ENCODE peak calls at places on chromosomes 6 and 20, in ten cellular contexts. U, V, T, W, B, Y, E, Q, M and H are unnamed samples.

GRCh38 chr6:52595000-52595795 is 18.3 kb upstream of the TRAM2 start:
- DNase-seq in E (no peak), Y (peak; percentile 82), B (peak; percentile 42), W (no peak), V (no peak), U (no peak), M (no peak), T (no peak), Q (no peak), H (peak; percentile 32)

GRCh38 chr6:83193747-83194582 is 808 bp downstream of the RWDD2A start:
- DNase-seq in B (peak; percentile 36), Y (peak; percentile 21), Q (peak; percentile 15), W (peak; percentile 62), E (no peak), M (peak; percentile 87), V (peak; percentile 44), T (no peak), U (no peak), H (peak; percentile 79)

GRCh38 chr6:89792881-89793280 is 26.7 kb downstream of the MDN1 start:
- DNase-seq in M (no peak), Y (peak; percentile 18), W (no peak), E (no peak), V (peak; percentile 18), B (peak; percentile 8), Q (peak; percentile 52), U (peak; percentile 1), T (no peak), H (no peak)

GRCh38 chr20:21609221-21609620 is 95.4 kb upstream of the NKX2-2 start:
- DNase-seq in W (no peak), T (no peak), Y (peak; percentile 30), M (no peak), Q (no peak), V (no peak), U (no peak), E (no peak), B (no peak), H (no peak)

GRCh38 chr20:54140927-54141566 is 32.7 kb downstream of the CYP24A1 start:
- DNase-seq in B (peak; percentile 94), W (no peak), U (no peak), Y (peak; percentile 81), T (no peak), E (no peak), V (no peak), Q (no peak), M (no peak), H (no peak)

GRCh38 chr20:60066438-60066823 is 108.2 kb downstream of the CDH26 start:
- DNase-seq in Q (no peak), T (no peak), M (no peak), Y (peak; percentile 42), U (no peak), W (no peak), B (no peak), E (no peak), V (no peak), H (no peak)

GRCh38 chr6:109299695-109300564 is 82.3 kb downstream of the CD164 start:
- DNase-seq in W (no peak), T (no peak), E (no peak), V (no peak), Y (no peak), M (no peak), B (no peak), Q (no peak), U (no peak), H (no peak)

GRCh38 chr6:137271245-137272183 is 52.3 kb upstream of the IFNGR1 start:
- DNase-seq in W (no peak), E (no peak), T (no peak), M (no peak), B (peak; percentile 56), U (no peak), Q (no peak), V (no peak), Y (peak; percentile 61), H (no peak)

GRCh38 chr20:52269926-52270325 is 78.3 kb upstream of the ZFP64 start:
- DNase-seq in Y (no peak), U (no peak), B (no peak), E (no peak), Q (no peak), V (no peak), T (no peak), M (no peak), W (no peak), H (no peak)

GRCh38 chr6:91438570-91438969 is 851.7 kb upstream of the MAP3K7 start:
- DNase-seq in V (no peak), T (no peak), U (no peak), E (no peak), M (no peak), B (no peak), Y (no peak), Q (no peak), W (no peak), H (no peak)

GRCh38 chr6:44704240-44705150 is 317.0 kb downstream of the CDC5L start:
- DNase-seq in U (no peak), E (no peak), Y (no peak), V (no peak), W (no peak), M (no peak), B (no peak), Q (peak; percentile 65), T (no peak), H (no peak)

GRCh38 chr6:39430968-39431523 is 108.5 kb upstream of the KCNK16 start:
- DNase-seq in U (no peak), V (no peak), Q (no peak), B (no peak), W (no peak), T (no peak), M (peak; percentile 56), Y (peak; percentile 73), E (peak; percentile 37), H (peak; percentile 32)

DNA sequence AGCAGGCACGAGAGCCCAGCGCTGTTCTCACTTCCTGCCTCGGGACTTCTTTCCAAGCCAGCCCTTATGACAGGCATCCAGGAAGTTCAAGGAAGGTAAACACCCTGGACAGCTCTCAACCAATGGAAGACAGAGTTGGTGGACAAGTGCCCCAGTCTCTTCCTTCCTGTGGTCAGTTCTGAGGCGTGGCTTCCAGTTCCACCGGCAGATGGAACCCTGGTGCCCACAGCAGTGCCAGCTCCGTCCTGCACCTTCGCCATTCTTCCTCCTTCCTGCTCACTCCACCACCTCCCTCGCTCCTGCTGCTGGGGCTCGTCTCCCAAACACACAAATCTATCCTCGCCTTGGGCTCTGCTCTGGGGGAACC is 162.8 kb downstream of the GRM4 start:
- DNase-seq in E (no peak), Y (peak; percentile 35), Q (no peak), T (no peak), B (no peak), W (no peak), V (no peak), M (no peak), U (no peak), H (no peak)
- TF ChIP-seq CTCF in E (no peak), Y (no peak), Q (no peak), T (no peak), B (no peak), W (no peak), V (no peak), M (no peak), U (peak; percentile 10), H (no peak)

DNA sequence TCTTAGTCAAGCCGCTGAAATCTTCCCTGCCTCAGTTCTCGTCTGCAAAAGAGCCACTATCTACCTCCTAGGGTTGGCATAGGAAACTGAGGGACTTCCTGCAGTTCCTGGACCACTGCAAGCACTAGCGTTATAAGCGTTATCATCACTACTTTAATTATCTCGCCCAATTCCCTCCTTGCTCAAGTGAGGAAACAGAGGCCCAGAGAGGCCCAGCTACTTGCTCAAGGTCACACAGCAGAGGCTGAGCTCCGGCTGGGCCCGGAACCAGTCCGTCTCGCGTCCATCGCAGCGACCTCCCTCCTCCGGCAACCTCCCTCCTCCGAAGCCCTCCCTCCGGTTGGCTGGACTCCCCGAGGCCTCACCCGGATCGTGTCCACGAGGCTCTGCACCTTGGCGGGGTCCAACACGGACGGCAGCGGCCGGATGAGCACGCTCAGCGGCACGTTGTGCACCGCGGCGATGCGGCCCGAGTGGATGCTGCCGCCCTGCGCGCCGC is 340 bp downstream of the SRXN1 start:
- DNase-seq in B (no peak), Q (peak; percentile 32), T (no peak), U (no peak), M (no peak), E (no peak), V (no peak), W (no peak), Y (no peak), H (no peak)
- TF ChIP-seq CTCF in B (no peak), Q (no peak), T (no peak), U (no peak), M (no peak), E (no peak), V (no peak), W (no peak), Y (no peak), H (no peak)

GRCh38 chr6:99416892-99417767 is 8.0 kb downstream of the PNISR start:
- DNase-seq in E (no peak), U (no peak), W (no peak), B (no peak), Q (no peak), M (no peak), T (no peak), V (no peak), Y (no peak), H (no peak)
- TF ChIP-seq CTCF in E (no peak), U (no peak), W (no peak), B (no peak), Q (no peak), M (no peak), T (no peak), V (no peak), Y (no peak), H (no peak)

GRCh38 chr20:58212636-58213035 is 15.8 kb downstream of the ANKRD60 start:
- DNase-seq in U (no peak), Q (no peak), T (no peak), E (no peak), B (no peak), V (no peak), M (no peak), Y (no peak), W (no peak), H (no peak)

GRCh38 chr20:58214310-58214709 is 14.1 kb downstream of the ANKRD60 start:
- DNase-seq in V (no peak), W (no peak), T (no peak), M (no peak), E (no peak), U (no peak), Y (no peak), Q (no peak), B (no peak), H (no peak)

GRCh38 chr20:58213716-58214115 is 14.7 kb downstream of the ANKRD60 start:
- DNase-seq in U (no peak), Q (no peak), E (no peak), M (no peak), Y (no peak), B (no peak), T (no peak), W (no peak), V (no peak), H (no peak)

GRCh38 chr20:58215116-58215515 is 13.3 kb downstream of the ANKRD60 start:
- DNase-seq in Y (no peak), E (no peak), W (no peak), U (no peak), M (no peak), Q (no peak), T (no peak), V (no peak), B (no peak), H (no peak)

DNA sequence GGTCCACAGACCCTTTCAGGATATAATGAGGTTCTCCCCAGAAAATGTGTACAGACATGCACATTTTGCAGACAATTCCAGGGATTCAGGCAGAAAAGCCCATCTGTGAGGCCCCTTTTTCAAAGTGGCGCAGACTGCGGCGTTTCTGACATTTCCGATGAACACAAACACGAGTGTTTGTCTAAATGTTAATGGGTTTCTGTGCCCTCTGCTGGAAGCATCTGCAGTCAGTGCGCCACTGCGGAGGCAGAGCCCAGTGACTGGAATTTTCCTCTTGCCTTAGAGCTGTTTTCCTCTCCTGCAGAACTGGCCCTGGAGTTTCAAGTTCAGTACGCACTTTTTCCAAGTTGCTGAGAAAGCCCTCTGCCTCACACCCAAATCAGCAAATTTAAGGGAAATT is 15.3 kb downstream of the ANKRD60 start:
- DNase-seq in V (no peak), Q (no peak), U (no peak), B (no peak), E (no peak), T (no peak), M (no peak), W (no peak), Y (peak; percentile 29), H (no peak)
- TF ChIP-seq CTCF in V (no peak), Q (no peak), U (peak; percentile 28), B (no peak), E (no peak), T (no peak), M (no peak), W (no peak), Y (peak; percentile 45), H (no peak)